ENCODE peak calls at places on chromosomes 4 and X, in five cellular contexts. V is GDM1, Y is anterior cingulate cortex, K is activated T-cell treated with anti-CD3 and anti-CD28 coated beads for 1 hour, N is HEK293T. W is an unnamed sample.

GRCh38 chrX:115988825-115989224 is 181.7 kb upstream of the AGTR2 start:
- DNase-seq in V (no peak), Y (no peak), K (no peak), N (no peak), W (no peak)

GRCh38 chr4:73019462-73020047 is 50.0 kb downstream of the COX18 start:
- DNase-seq in V (no peak), Y (no peak), K (no peak), N (peak), W (no peak)

GRCh38 chr4:108107729-108108382 is 60.9 kb downstream of the LEF1 start:
- DNase-seq in V (no peak), Y (no peak), K (no peak), N (no peak), W (no peak)

GRCh38 chr4:117134386-117134785 is 49.0 kb upstream of the TRAM1L1 start:
- DNase-seq in V (peak), Y (peak), K (no peak), N (peak), W (peak)

GRCh38 chrX:140439455-140439854 is 65.4 kb downstream of the SOX3 start:
- DNase-seq in V (no peak), Y (no peak), K (no peak), N (no peak), W (no peak)

GRCh38 chrX:29453333-29453732 is 762.0 kb upstream of the MAGEB2 start:
- DNase-seq in V (no peak), Y (no peak), K (no peak), N (no peak), W (no peak)

GRCh38 chrX:152231106-152231505 is 92.7 kb upstream of the MAGEA10 start:
- DNase-seq in V (no peak), Y (no peak), K (no peak), N (no peak), W (no peak)

GRCh38 chr4:99103166-99103565 is 14.6 kb upstream of the ADH5 start:
- DNase-seq in V (no peak), Y (no peak), K (no peak), N (no peak), W (no peak)

GRCh38 chr4:2318885-2319284 is 57.0 kb upstream of the MXD4 start:
- DNase-seq in V (no peak), Y (no peak), K (no peak), N (no peak), W (no peak)

GRCh38 chrX:20420058-20420457 is 153.3 kb upstream of the RPS6KA3 start:
- DNase-seq in V (no peak), Y (no peak), K (no peak), N (no peak), W (no peak)

GRCh38 chr4:158295053-158295452 is 84.8 kb downstream of the TMEM144 start:
- DNase-seq in V (no peak), Y (no peak), K (no peak), N (no peak), W (no peak)

GRCh38 chr4:105896461-105896939 is 1.2 kb downstream of the NPNT start:
- DNase-seq in V (no peak), Y (no peak), K (no peak), N (no peak), W (no peak)

GRCh38 chr4:40214038-40214437 is 17.2 kb downstream of the RHOH start:
- DNase-seq in V (no peak), Y (no peak), K (no peak), N (no peak), W (no peak)

GRCh38 chr4:212438-213174 is 88.3 kb downstream of the ZNF718 start:
- DNase-seq in V (no peak), Y (peak), K (no peak), N (no peak), W (peak)

GRCh38 chr4:165360041-165360782 is 18.6 kb upstream of the CPE start:
- DNase-seq in V (no peak), Y (no peak), K (no peak), N (no peak), W (no peak)

GRCh38 chr4:8736083-8736825 is 135.4 kb downstream of the HMX1 start:
- DNase-seq in V (no peak), Y (no peak), K (no peak), N (no peak), W (no peak)

GRCh38 chrX:9785944-9786741 is at the start of gene SHROOM2:
- DNase-seq in V (no peak), Y (no peak), K (no peak), N (peak), W (no peak)

GRCh38 chrX:108399427-108400165 is 38.6 kb downstream of the COL4A6 start:
- DNase-seq in V (no peak), Y (no peak), K (no peak), N (no peak), W (no peak)

GRCh38 chrX:108177321-108177990 is 85.9 kb downstream of the ATG4A start:
- DNase-seq in V (no peak), Y (no peak), K (no peak), N (no peak), W (no peak)

GRCh38 chrX:150774798-150775568 is 81.8 kb downstream of the MTMR1 start:
- DNase-seq in V (no peak), Y (no peak), K (no peak), N (no peak), W (peak)

GRCh38 chr4:182449186-182449880 is 206.1 kb downstream of the TENM3 start:
- DNase-seq in V (no peak), Y (no peak), K (no peak), N (peak), W (no peak)

GRCh38 chr4:80070880-80071620 is 2.0 kb downstream of the ANTXR2 start:
- DNase-seq in V (no peak), Y (no peak), K (no peak), N (no peak), W (no peak)

GRCh38 chr4:42119916-42120315 is 32.5 kb downstream of the BEND4 start:
- DNase-seq in V (no peak), Y (no peak), K (no peak), N (no peak), W (no peak)

GRCh38 chr4:8117278-8117682 is 41.3 kb downstream of the ABLIM2 start:
- DNase-seq in V (peak), Y (no peak), K (peak), N (peak), W (no peak)

GRCh38 chr4:26174033-26174432 is 146.8 kb upstream of the RBPJ start:
- DNase-seq in V (no peak), Y (no peak), K (no peak), N (no peak), W (no peak)

GRCh38 chrX:153946910-153947769 is 2.7 kb upstream of the RENBP start:
- DNase-seq in V (peak), Y (no peak), K (peak), N (peak), W (peak)

GRCh38 chrX:3811331-3812311 is 98.2 kb upstream of the PRKX start:
- DNase-seq in V (peak), Y (no peak), K (no peak), N (peak), W (peak)

GRCh38 chr4:135240796-135241195 is 1039.2 kb upstream of the PABPC4L start:
- DNase-seq in V (no peak), Y (peak), K (no peak), N (no peak), W (no peak)

GRCh38 chrX:153939573-153939972 is 4.7 kb upstream of the NAA10 start:
- DNase-seq in V (no peak), Y (no peak), K (no peak), N (no peak), W (no peak)

W was measured in head of caudate nucleus.